ENCODE peak calls at places on chromosome 12, in nine cellular contexts. Y is fibroblast of villous mesenchyme; S is caudate nucleus; C is central memory CD8-positive, alpha-beta T cell; I is endothelial cell; K is stimulated activated CD4-positive, alpha-beta T cell treated with anti-CD3 and anti-CD28 coated beads, Interleukin-1b, Interleukin-23, amount 100 ng/mL, for 24 hours; D is stimulated activated naive CD4-positive, alpha-beta T cell; F is GM06990; A is HT-29. U is an unnamed sample.

GRCh38 chr12:20868277-20868676 is 57.8 kb downstream of the SLCO1B3 start:
- DNase-seq in Y (no peak), S (no peak), C (no peak), I (no peak), K (no peak), D (no peak), F (no peak), A (no peak), U (no peak)

GRCh38 chr12:2212971-2213869 is 160.4 kb downstream of the CACNA1C start:
- DNase-seq in Y (peak), S (peak), C (no peak), I (no peak), K (no peak), D (no peak), F (no peak), A (no peak), U (no peak)

GRCh38 chr12:51823875-51824565 is 24.5 kb downstream of the FIGNL2 start:
- DNase-seq in Y (peak), S (peak), C (no peak), I (peak), K (no peak), D (peak), F (no peak), A (peak), U (no peak)

GRCh38 chr12:68158427-68158826 is 1.1 kb downstream of the IFNG start:
- DNase-seq in Y (peak), S (no peak), C (no peak), I (peak), K (no peak), D (peak), F (no peak), A (peak), U (peak)

GRCh38 chr12:4438834-4439596 is 6.6 kb downstream of the FGF6 start:
- DNase-seq in Y (no peak), S (no peak), C (no peak), I (no peak), K (no peak), D (no peak), F (no peak), A (no peak), U (no peak)

GRCh38 chr12:3409662-3410061 is 81.3 kb upstream of the PRMT8 start:
- DNase-seq in Y (no peak), S (no peak), C (no peak), I (no peak), K (no peak), D (no peak), F (no peak), A (no peak), U (no peak)

GRCh38 chr12:80314741-80315140 is 129.3 kb upstream of the PTPRQ start:
- DNase-seq in Y (no peak), S (no peak), C (no peak), I (no peak), K (no peak), D (no peak), F (no peak), A (no peak), U (no peak)

GRCh38 chr12:106291342-106291741 is 11.2 kb upstream of the TCP11L2 start:
- DNase-seq in Y (no peak), S (no peak), C (no peak), I (no peak), K (no peak), D (no peak), F (no peak), A (no peak), U (no peak)

GRCh38 chr12:13986031-13986430 is 4.6 kb upstream of the GRIN2B start:
- DNase-seq in Y (no peak), S (no peak), C (no peak), I (no peak), K (no peak), D (no peak), F (no peak), A (no peak), U (no peak)

GRCh38 chr12:94973202-94973601 is 30.3 kb downstream of the NDUFA12 start:
- DNase-seq in Y (peak), S (no peak), C (no peak), I (no peak), K (no peak), D (no peak), F (no peak), A (no peak), U (no peak)

GRCh38 chr12:120421701-120422100 is 16.2 kb upstream of the COX6A1 start:
- DNase-seq in Y (no peak), S (no peak), C (no peak), I (no peak), K (no peak), D (no peak), F (no peak), A (no peak), U (no peak)

GRCh38 chr12:62656576-62657362 is 190.1 kb downstream of the MON2 start:
- DNase-seq in Y (no peak), S (no peak), C (no peak), I (no peak), K (no peak), D (no peak), F (no peak), A (no peak), U (no peak)

GRCh38 chr12:13962699-13963098 is 18.7 kb downstream of the GRIN2B start:
- DNase-seq in Y (no peak), S (no peak), C (no peak), I (no peak), K (no peak), D (no peak), F (no peak), A (no peak), U (no peak)

GRCh38 chr12:125065021-125065752 is at the start of gene AACS:
- DNase-seq in Y (peak), S (peak), C (peak), I (peak), K (peak), D (peak), F (peak), A (peak), U (peak)

GRCh38 chr12:108560321-108560721 is 652 bp downstream of the SART3 start:
- DNase-seq in Y (peak), S (no peak), C (no peak), I (no peak), K (no peak), D (no peak), F (no peak), A (peak), U (no peak)